ENCODE peak calls at places on chromosomes 16 and 17, in four cellular contexts. K is RWPE2, N is left lung, P is PC-3. A is an unnamed sample.
A peak's percentile ranks its signal among the peaks of the same experiment; 100 is the strongest.

GRCh38 chr17:16352303-16352837 is 899 bp downstream of the CENPV start:
- ATAC-seq in K (peak; percentile 59), N (peak; percentile 38), P (no peak), A (peak; percentile 78)

GRCh38 chr17:4956493-4957061 is 5.7 kb downstream of the ENO3 start:
- ATAC-seq in K (no peak), N (no peak), P (no peak), A (no peak)

GRCh38 chr17:17350491-17351355 is 47.5 kb downstream of the NT5M start:
- ATAC-seq in P (no peak), N (no peak), K (peak; percentile 52), A (peak; percentile 43)

GRCh38 chr17:65771704-65772103 is 210.3 kb upstream of the AXIN2 start:
- ATAC-seq in N (no peak), K (no peak), P (no peak), A (no peak)

GRCh38 chr17:50681260-50682200 is 26.2 kb downstream of the ANKRD40 start:
- ATAC-seq in P (peak; percentile 52), N (peak; percentile 64), K (peak; percentile 59), A (peak; percentile 84)

GRCh38 chr16:9395958-9396359 is 304.5 kb downstream of the HAPSTR1 start:
- ATAC-seq in P (no peak), K (no peak), N (peak; percentile 29), A (no peak)

GRCh38 chr16:68190745-68191510 is 45.0 kb downstream of the ESRP2 start:
- ATAC-seq in N (peak; percentile 45), K (no peak), P (no peak), A (no peak)

GRCh38 chr16:57826706-57827625 is 24.7 kb upstream of the KIFC3 start:
- ATAC-seq in N (no peak), P (no peak), K (no peak), A (peak; percentile 54)

GRCh38 chr16:8919089-8919933 is 37.2 kb downstream of the LITAFD start:
- ATAC-seq in N (no peak), K (no peak), P (no peak), A (no peak)

GRCh38 chr16:28923652-28924398 is 1.2 kb downstream of the RABEP2 start:
- ATAC-seq in K (peak; percentile 37), N (peak; percentile 0), P (no peak), A (no peak)